ENCODE peak calls at places on chromosomes 3 and 15, in five cellular contexts. One of them, this sample, is unnamed.

GRCh38 chr15:60740787-60741354 is 261.9 kb upstream of the ICE2 start:
- DNase-seq in testis: no peak
- DNase-seq in psoas muscle: no peak
- DNase-seq in small intestine: no peak
- DNase-seq in GM23338: no peak
- DNase-seq in this sample: no peak

GRCh38 chr3:4581040-4581439 is 87.9 kb downstream of the ITPR1 start:
- DNase-seq in testis: peak; percentile 71
- DNase-seq in psoas muscle: no peak
- DNase-seq in small intestine: no peak
- DNase-seq in GM23338: no peak
- DNase-seq in this sample: no peak

GRCh38 chr15:48352474-48353072 is 21.3 kb downstream of the DUT start:
- DNase-seq in testis: peak; percentile 77
- DNase-seq in psoas muscle: no peak
- DNase-seq in small intestine: peak; percentile 76
- DNase-seq in GM23338: peak; percentile 85
- DNase-seq in this sample: no peak

GRCh38 chr3:63015614-63016016 is 140.4 kb upstream of the CADPS start:
- DNase-seq in testis: no peak
- DNase-seq in psoas muscle: no peak
- DNase-seq in small intestine: no peak
- DNase-seq in GM23338: peak; percentile 93
- DNase-seq in this sample: no peak

GRCh38 chr3:186021673-186022362 is 84.0 kb upstream of the TRA2B start:
- DNase-seq in testis: no peak
- DNase-seq in psoas muscle: peak; percentile 52
- DNase-seq in small intestine: no peak
- DNase-seq in GM23338: no peak
- DNase-seq in this sample: no peak

GRCh38 chr3:99867594-99868437 is 50.2 kb downstream of the CMSS1 start:
- DNase-seq in testis: no peak
- DNase-seq in psoas muscle: no peak
- DNase-seq in small intestine: no peak
- DNase-seq in GM23338: peak; percentile 67
- DNase-seq in this sample: no peak

GRCh38 chr3:57012847-57013246 is 47.6 kb upstream of the SPATA12 start:
- DNase-seq in testis: no peak
- DNase-seq in psoas muscle: no peak
- DNase-seq in small intestine: no peak
- DNase-seq in GM23338: no peak
- DNase-seq in this sample: no peak

GRCh38 chr3:119697394-119697793 is 5.4 kb upstream of the CFAP91 start:
- DNase-seq in testis: no peak
- DNase-seq in psoas muscle: no peak
- DNase-seq in small intestine: no peak
- DNase-seq in GM23338: no peak
- DNase-seq in this sample: no peak

GRCh38 chr3:69385723-69386483 is at the start of gene FRMD4B:
- DNase-seq in testis: peak; percentile 67
- DNase-seq in psoas muscle: peak; percentile 83
- DNase-seq in small intestine: peak; percentile 17
- DNase-seq in GM23338: peak; percentile 71
- DNase-seq in this sample: peak; percentile 85

GRCh38 chr3:72234394-72234793 is 449.4 kb upstream of the PROK2 start:
- DNase-seq in testis: peak; percentile 53
- DNase-seq in psoas muscle: peak; percentile 71
- DNase-seq in small intestine: no peak
- DNase-seq in GM23338: no peak
- DNase-seq in this sample: no peak

GRCh38 chr15:64149424-64150235 is 1.9 kb upstream of the SNX22 start:
- DNase-seq in testis: no peak
- DNase-seq in psoas muscle: no peak
- DNase-seq in small intestine: peak; percentile 27
- DNase-seq in GM23338: peak; percentile 75
- DNase-seq in this sample: no peak
- H3K4me1 ChIP-seq in testis: peaks cover 19% of the 10 kb centered on the region
- H3K4me1 ChIP-seq in psoas muscle: peaks cover 26% of the 10 kb centered on the region
- H3K4me1 ChIP-seq in small intestine: no peaks in the 10 kb centered on the region
- H3K4me1 ChIP-seq in GM23338: peaks cover 13% of the 10 kb centered on the region
- H3K4me1 ChIP-seq in this sample: peaks cover 55% of the 10 kb centered on the region

DNA sequence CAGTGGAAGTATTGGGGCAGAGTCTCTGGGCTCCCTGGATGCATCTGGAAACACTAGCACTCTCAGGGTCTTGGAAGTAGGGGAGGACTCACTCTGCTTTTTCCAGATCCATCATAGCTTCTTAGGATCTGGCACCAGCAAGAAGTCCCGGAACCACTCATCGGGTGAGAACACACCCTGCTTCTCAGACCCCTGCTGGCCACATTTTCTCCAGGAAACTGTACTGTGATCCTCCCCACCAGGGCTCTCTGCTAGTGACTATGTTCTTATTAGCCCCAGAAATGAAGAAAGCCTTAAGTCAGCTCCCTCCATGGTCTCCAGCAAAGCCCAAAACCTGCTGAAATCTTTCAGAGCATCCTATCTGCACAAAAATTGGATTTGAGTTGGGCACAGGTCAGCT is 197.3 kb upstream of the GADL1 start:
- DNase-seq in testis: no peak
- DNase-seq in psoas muscle: no peak
- DNase-seq in small intestine: no peak
- DNase-seq in GM23338: no peak
- DNase-seq in this sample: no peak
- H3K27ac ChIP-seq in testis: no peak overlapping the region
- H3K27ac ChIP-seq in psoas muscle: no peak overlapping the region
- H3K27ac ChIP-seq in small intestine: no peak overlapping the region
- H3K27ac ChIP-seq in GM23338: no peak overlapping the region
- H3K27ac ChIP-seq in this sample: no peak overlapping the region

GRCh38 chr15:81291916-81292424 is 32.0 kb downstream of the STARD5 start:
- DNase-seq in testis: no peak
- DNase-seq in psoas muscle: no peak
- DNase-seq in small intestine: no peak
- DNase-seq in GM23338: no peak
- DNase-seq in this sample: no peak
- H3K4me1 ChIP-seq in testis: no peaks in the 10 kb centered on the region
- H3K4me1 ChIP-seq in psoas muscle: no peaks in the 10 kb centered on the region
- H3K4me1 ChIP-seq in small intestine: no peaks in the 10 kb centered on the region
- H3K4me1 ChIP-seq in GM23338: no peaks in the 10 kb centered on the region
- H3K4me1 ChIP-seq in this sample: peaks cover 34% of the 10 kb centered on the region

GRCh38 chr3:134699141-134699711 is 48.4 kb upstream of the KY start:
- DNase-seq in testis: no peak
- DNase-seq in psoas muscle: no peak
- DNase-seq in small intestine: no peak
- DNase-seq in GM23338: no peak
- DNase-seq in this sample: no peak
- H3K27ac ChIP-seq in testis: no peak overlapping the region
- H3K27ac ChIP-seq in psoas muscle: no peak overlapping the region
- H3K27ac ChIP-seq in small intestine: no peak overlapping the region
- H3K27ac ChIP-seq in GM23338: no peak overlapping the region
- H3K27ac ChIP-seq in this sample: peak overlapping the region; percentile 87

GRCh38 chr3:38028621-38029361 is 651 bp downstream of the PLCD1 start:
- DNase-seq in testis: no peak
- DNase-seq in psoas muscle: no peak
- DNase-seq in small intestine: no peak
- DNase-seq in GM23338: peak; percentile 54
- DNase-seq in this sample: no peak
- H3K4me1 ChIP-seq in testis: peaks cover 23% of the 10 kb centered on the region
- H3K4me1 ChIP-seq in psoas muscle: peaks cover 5% of the 10 kb centered on the region
- H3K4me1 ChIP-seq in small intestine: no peaks in the 10 kb centered on the region
- H3K4me1 ChIP-seq in GM23338: peaks cover 6% of the 10 kb centered on the region
- H3K4me1 ChIP-seq in this sample: peaks cover 49% of the 10 kb centered on the region

GRCh38 chr3:46869440-46869839 is 6.2 kb upstream of the MYL3 start:
- DNase-seq in testis: no peak
- DNase-seq in psoas muscle: no peak
- DNase-seq in small intestine: no peak
- DNase-seq in GM23338: no peak
- DNase-seq in this sample: no peak
- H3K27ac ChIP-seq in testis: no peak overlapping the region
- H3K27ac ChIP-seq in psoas muscle: no peak overlapping the region
- H3K27ac ChIP-seq in small intestine: no peak overlapping the region
- H3K27ac ChIP-seq in GM23338: no peak overlapping the region
- H3K27ac ChIP-seq in this sample: peak overlapping the region; percentile 95

GRCh38 chr3:46982581-46982980 is 3.1 kb downstream of the NBEAL2 start:
- DNase-seq in testis: no peak
- DNase-seq in psoas muscle: no peak
- DNase-seq in small intestine: no peak
- DNase-seq in GM23338: no peak
- DNase-seq in this sample: peak; percentile 9
- H3K4me1 ChIP-seq in testis: peaks cover 2% of the 10 kb centered on the region
- H3K4me1 ChIP-seq in psoas muscle: peaks cover 6% of the 10 kb centered on the region
- H3K4me1 ChIP-seq in small intestine: peaks cover 12% of the 10 kb centered on the region
- H3K4me1 ChIP-seq in GM23338: peaks cover 17% of the 10 kb centered on the region
- H3K4me1 ChIP-seq in this sample: peaks cover 66% of the 10 kb centered on the region

GRCh38 chr3:130838898-130839572 is 54.8 kb upstream of the ATP2C1 start:
- DNase-seq in testis: no peak
- DNase-seq in psoas muscle: no peak
- DNase-seq in small intestine: no peak
- DNase-seq in GM23338: no peak
- DNase-seq in this sample: no peak
- H3K27ac ChIP-seq in testis: no peak overlapping the region
- H3K27ac ChIP-seq in psoas muscle: peak overlapping the region; percentile 82
- H3K27ac ChIP-seq in small intestine: no peak overlapping the region
- H3K27ac ChIP-seq in GM23338: peak overlapping the region; percentile 36
- H3K27ac ChIP-seq in this sample: peak overlapping the region; percentile 55

GRCh38 chr3:32868719-32869512 is 51.1 kb downstream of the TRIM71 start:
- DNase-seq in testis: no peak
- DNase-seq in psoas muscle: no peak
- DNase-seq in small intestine: no peak
- DNase-seq in GM23338: peak; percentile 59
- DNase-seq in this sample: no peak
- H3K4me1 ChIP-seq in testis: peaks cover 10% of the 10 kb centered on the region
- H3K4me1 ChIP-seq in psoas muscle: peaks cover 9% of the 10 kb centered on the region
- H3K4me1 ChIP-seq in small intestine: no peaks in the 10 kb centered on the region
- H3K4me1 ChIP-seq in GM23338: peaks cover 90% of the 10 kb centered on the region
- H3K4me1 ChIP-seq in this sample: no peaks in the 10 kb centered on the region

GRCh38 chr3:141384157-141384556 is 15.9 kb downstream of the ZBTB38 start:
- DNase-seq in testis: no peak
- DNase-seq in psoas muscle: no peak
- DNase-seq in small intestine: no peak
- DNase-seq in GM23338: no peak
- DNase-seq in this sample: no peak
- H3K27ac ChIP-seq in testis: peak overlapping the region; percentile 8
- H3K27ac ChIP-seq in psoas muscle: no peak overlapping the region
- H3K27ac ChIP-seq in small intestine: no peak overlapping the region
- H3K27ac ChIP-seq in GM23338: no peak overlapping the region
- H3K27ac ChIP-seq in this sample: no peak overlapping the region

This sample was measured in left ventricle myocardium inferior.